ENCODE peak calls at places on chromosomes 6 and 20, in five cellular contexts. X, R, C, Y and H are unnamed samples.

GRCh38 chr20:51262240-51262639 is 239.3 kb upstream of the KCNG1 start:
- DNase-seq in C (no peak), X (no peak), Y (no peak), R (no peak), H (no peak)

GRCh38 chr20:9884666-9885065 is 45.8 kb upstream of the PAK5 start:
- DNase-seq in R (no peak), Y (no peak), C (no peak), X (no peak), H (no peak)

GRCh38 chr6:2798586-2799134 is 33.5 kb downstream of the WRNIP1 start:
- DNase-seq in R (no peak), C (no peak), Y (no peak), X (no peak), H (no peak)

GRCh38 chr20:20499469-20499868 is 131.6 kb downstream of the INSM1 start:
- DNase-seq in Y (no peak), X (no peak), R (no peak), C (no peak), H (no peak)

GRCh38 chr6:130143709-130144108 is 79.0 kb downstream of the SAMD3 start:
- DNase-seq in R (no peak), X (no peak), C (no peak), Y (no peak), H (no peak)

GRCh38 chr6:101544286-101544685 is 150.8 kb downstream of the GRIK2 start:
- DNase-seq in C (no peak), Y (no peak), R (no peak), X (no peak), H (no peak)

GRCh38 chr6:1054653-1055014 is 257.3 kb upstream of the FOXQ1 start:
- DNase-seq in R (no peak), C (no peak), X (no peak), Y (no peak), H (no peak)

GRCh38 chr6:153698001-153698400 is 341.0 kb upstream of the OPRM1 start:
- DNase-seq in R (no peak), Y (no peak), C (no peak), X (no peak), H (no peak)

GRCh38 chr20:51800769-51801219 is 1.5 kb downstream of the SALL4 start:
- DNase-seq in R (no peak), Y (peak; percentile 22), C (no peak), X (peak; percentile 59), H (no peak)

GRCh38 chr6:109125504-109125903 is 30.2 kb downstream of the CEP57L1 start:
- DNase-seq in R (no peak), X (no peak), Y (no peak), C (no peak), H (no peak)

GRCh38 chr6:156889469-156889868 is 112.3 kb downstream of the ARID1B start:
- DNase-seq in C (no peak), X (no peak), Y (no peak), R (no peak), H (no peak)

GRCh38 chr20:32474967-32475819 is 109.9 kb downstream of the NOL4L start:
- DNase-seq in R (peak; percentile 85), Y (peak; percentile 54), C (peak; percentile 92), X (peak; percentile 97), H (peak; percentile 93)

GRCh38 chr6:137709424-137710281 is 157.4 kb upstream of the TNFAIP3 start:
- DNase-seq in X (no peak), R (no peak), Y (no peak), C (no peak), H (no peak)

GRCh38 chr6:128631031-128631430 is 110.6 kb upstream of the PTPRK start:
- DNase-seq in Y (no peak), X (no peak), C (no peak), R (no peak), H (no peak)

GRCh38 chr20:14193885-14194284 is 143.5 kb downstream of the FLRT3 start:
- DNase-seq in Y (no peak), C (no peak), X (no peak), R (no peak), H (no peak)

GRCh38 chr20:2688041-2688591 is 4.5 kb upstream of the EBF4 start:
- DNase-seq in C (peak; percentile 77), R (no peak), X (peak; percentile 76), Y (peak; percentile 79), H (no peak)

GRCh38 chr20:61328906-61329558 is 77.0 kb downstream of the CDH4 start:
- DNase-seq in C (no peak), Y (no peak), R (no peak), X (no peak), H (no peak)

DNA sequence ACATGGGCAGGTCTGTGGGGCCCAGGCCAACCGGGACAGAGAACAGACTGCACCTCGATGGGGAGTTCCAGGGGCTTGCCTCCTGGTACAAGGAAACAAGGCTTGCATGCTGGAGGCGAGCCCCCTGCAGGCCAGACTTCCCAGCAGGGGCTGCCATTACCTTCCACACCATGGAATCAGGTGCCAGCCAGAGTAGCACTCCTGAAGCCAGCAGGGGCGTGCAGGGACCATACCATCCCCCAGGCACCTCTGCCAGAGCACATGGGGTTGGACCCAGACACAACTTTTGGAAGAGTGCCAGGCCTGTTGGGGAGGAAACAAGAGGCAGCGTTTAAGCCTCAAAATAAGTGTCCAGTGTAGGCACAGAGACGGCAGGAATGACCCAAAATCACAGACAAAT is 6.5 kb downstream of the DDO start:
- DNase-seq in X (no peak), Y (peak; percentile 29), R (no peak), C (no peak), H (no peak)
- TF ChIP-seq CTCF in X (no peak), Y (no peak), R (no peak), C (no peak), H (no peak)

GRCh38 chr6:37485259-37485658 is 14.4 kb downstream of the CCDC167 start:
- DNase-seq in R (no peak), Y (peak; percentile 34), C (no peak), X (no peak), H (no peak)
- TF ChIP-seq CTCF in R (no peak), Y (no peak), C (no peak), X (peak; percentile 6), H (peak; percentile 67)

DNA sequence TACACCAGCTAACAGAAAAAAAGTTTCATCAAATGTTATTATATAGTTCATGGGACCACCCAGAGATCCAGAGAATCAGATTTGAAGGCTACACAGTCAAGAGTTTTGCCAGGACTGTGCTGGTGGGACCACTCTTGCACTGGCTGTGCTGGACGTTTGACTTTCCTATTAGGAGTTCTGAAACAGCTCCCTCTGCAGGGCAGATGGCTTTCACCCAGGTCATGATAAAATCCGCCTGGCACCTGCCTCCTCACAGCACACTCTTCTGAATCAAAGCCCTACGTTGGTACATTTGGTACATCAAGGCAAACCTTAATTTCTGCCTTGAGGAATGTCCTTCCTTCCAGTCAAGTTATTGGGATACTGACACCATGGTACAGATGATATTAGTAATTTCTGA is 302.1 kb downstream of the ZNF217 start:
- DNase-seq in X (no peak), R (no peak), Y (peak; percentile 70), C (no peak), H (no peak)
- TF ChIP-seq CTCF in X (no peak), R (no peak), Y (peak; percentile 40), C (no peak), H (peak; percentile 57)

DNA sequence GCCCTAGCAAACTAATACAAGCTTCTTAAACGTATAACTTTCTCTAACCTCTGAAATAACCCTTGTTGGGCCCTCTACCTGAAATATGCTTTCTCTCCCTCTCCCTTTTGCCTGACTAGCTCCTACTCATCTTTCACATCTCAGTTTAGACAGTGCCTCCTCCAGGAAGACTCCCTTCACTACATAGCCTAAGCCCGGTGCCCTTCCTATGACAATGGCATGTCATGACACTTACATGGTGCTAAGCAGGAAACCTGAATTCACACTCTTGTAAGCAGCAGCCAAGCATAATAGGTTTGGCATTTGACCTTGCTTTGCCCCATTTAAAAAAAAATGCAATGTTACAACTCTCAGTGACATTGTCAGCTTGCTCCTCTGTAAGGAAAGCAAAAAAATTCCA is 33.1 kb upstream of the FBXL4 start:
- DNase-seq in Y (peak; percentile 38), C (no peak), R (no peak), X (no peak), H (no peak)
- TF ChIP-seq CTCF in Y (no peak), C (no peak), R (no peak), X (no peak), H (no peak)

GRCh38 chr20:37011147-37011546 is 59.6 kb upstream of the SAMHD1 start:
- DNase-seq in Y (no peak), R (no peak), C (no peak), X (no peak), H (no peak)

GRCh38 chr20:37007898-37008649 is 56.6 kb upstream of the SAMHD1 start:
- DNase-seq in Y (no peak), X (peak; percentile 21), R (no peak), C (no peak), H (no peak)
- TF ChIP-seq CTCF in Y (no peak), X (peak; percentile 44), R (peak; percentile 6), C (no peak), H (no peak)

GRCh38 chr20:48903705-48904104 is 17.8 kb upstream of the ARFGEF2 start:
- DNase-seq in R (no peak), Y (no peak), C (no peak), X (no peak), H (no peak)
- TF ChIP-seq CTCF in R (no peak), Y (no peak), C (no peak), X (no peak), H (no peak)